ENCODE peak calls at places on chromosomes 13 and 19, in four cellular contexts. One of them, this sample, is unnamed.

GRCh38 chr19:13783565-13784500 is 9.6 kb downstream of the C19orf53 start:
- DNase-seq in left cardiac atrium: no peak
- DNase-seq in dermis microvascular lymphatic vessel endothelial cell: peak; percentile 28
- DNase-seq in HS-27A: no peak
- DNase-seq in this sample: no peak

GRCh38 chr13:98199480-98199879 is 22.4 kb upstream of the RNF113B start:
- DNase-seq in HS-27A: no peak
- DNase-seq in left cardiac atrium: no peak
- DNase-seq in dermis microvascular lymphatic vessel endothelial cell: no peak
- DNase-seq in this sample: no peak

GRCh38 chr19:8336072-8336569 is 6.9 kb downstream of the KANK3 start:
- DNase-seq in HS-27A: no peak
- DNase-seq in left cardiac atrium: no peak
- DNase-seq in dermis microvascular lymphatic vessel endothelial cell: peak; percentile 52
- DNase-seq in this sample: no peak

GRCh38 chr19:40191836-40192646 is 815 bp downstream of the MAP3K10 start:
- DNase-seq in HS-27A: no peak
- DNase-seq in left cardiac atrium: peak; percentile 51
- DNase-seq in dermis microvascular lymphatic vessel endothelial cell: peak; percentile 31
- DNase-seq in this sample: no peak

GRCh38 chr19:29560313-29561075 is 34.7 kb downstream of the VSTM2B start:
- DNase-seq in left cardiac atrium: no peak
- DNase-seq in dermis microvascular lymphatic vessel endothelial cell: no peak
- DNase-seq in HS-27A: no peak
- DNase-seq in this sample: no peak

GRCh38 chr19:35612224-35612558 is 344 bp upstream of the HAUS5 start:
- DNase-seq in left cardiac atrium: no peak
- DNase-seq in dermis microvascular lymphatic vessel endothelial cell: no peak
- DNase-seq in HS-27A: no peak
- DNase-seq in this sample: no peak

GRCh38 chr13:113147206-113147605 is 11.2 kb upstream of the PROZ start:
- DNase-seq in dermis microvascular lymphatic vessel endothelial cell: no peak
- DNase-seq in left cardiac atrium: no peak
- DNase-seq in HS-27A: no peak
- DNase-seq in this sample: no peak

GRCh38 chr19:44643605-44644390 is at the start of gene PVR:
- DNase-seq in left cardiac atrium: peak; percentile 84
- DNase-seq in HS-27A: peak; percentile 55
- DNase-seq in dermis microvascular lymphatic vessel endothelial cell: peak; percentile 84
- DNase-seq in this sample: peak; percentile 47

GRCh38 chr19:13089139-13089856 is 13.4 kb downstream of the LYL1 start:
- DNase-seq in left cardiac atrium: no peak
- DNase-seq in HS-27A: no peak
- DNase-seq in dermis microvascular lymphatic vessel endothelial cell: no peak
- DNase-seq in this sample: no peak

GRCh38 chr19:18117692-18118378 is 20.3 kb downstream of the MAST3 start:
- DNase-seq in HS-27A: no peak
- DNase-seq in dermis microvascular lymphatic vessel endothelial cell: peak; percentile 89
- DNase-seq in left cardiac atrium: peak; percentile 92
- DNase-seq in this sample: peak; percentile 58

GRCh38 chr19:48619692-48620565 is 623 bp downstream of the SPHK2 start:
- DNase-seq in HS-27A: no peak
- DNase-seq in left cardiac atrium: peak; percentile 30
- DNase-seq in dermis microvascular lymphatic vessel endothelial cell: no peak
- DNase-seq in this sample: peak; percentile 46

GRCh38 chr13:113489549-113490495 is 689 bp downstream of the DCUN1D2 start:
- DNase-seq in left cardiac atrium: peak; percentile 52
- DNase-seq in HS-27A: no peak
- DNase-seq in dermis microvascular lymphatic vessel endothelial cell: peak; percentile 35
- DNase-seq in this sample: peak; percentile 54

GRCh38 chr13:20188649-20189553 is 3.8 kb downstream of the GJB2 start:
- DNase-seq in HS-27A: no peak
- DNase-seq in left cardiac atrium: no peak
- DNase-seq in dermis microvascular lymphatic vessel endothelial cell: no peak
- DNase-seq in this sample: no peak

GRCh38 chr19:10643968-10644290 is 10.2 kb upstream of the ILF3 start:
- DNase-seq in HS-27A: no peak
- DNase-seq in dermis microvascular lymphatic vessel endothelial cell: no peak
- DNase-seq in left cardiac atrium: no peak
- DNase-seq in this sample: no peak

GRCh38 chr19:14476663-14477401 is 1.7 kb upstream of the PTGER1 start:
- DNase-seq in HS-27A: no peak
- DNase-seq in left cardiac atrium: peak; percentile 78
- DNase-seq in dermis microvascular lymphatic vessel endothelial cell: no peak
- DNase-seq in this sample: peak; percentile 86

GRCh38 chr13:26867451-26868067 is 107.0 kb upstream of the GPR12 start:
- DNase-seq in left cardiac atrium: no peak
- DNase-seq in dermis microvascular lymphatic vessel endothelial cell: peak; percentile 35
- DNase-seq in HS-27A: no peak
- DNase-seq in this sample: peak; percentile 13

GRCh38 chr19:39998511-39998910 is 1.7 kb downstream of the ZNF546 start:
- DNase-seq in left cardiac atrium: no peak
- DNase-seq in HS-27A: no peak
- DNase-seq in dermis microvascular lymphatic vessel endothelial cell: no peak
- DNase-seq in this sample: peak; percentile 8

GRCh38 chr19:34171539-34171876 is 796 bp upstream of the LSM14A start:
- DNase-seq in left cardiac atrium: no peak
- DNase-seq in HS-27A: peak; percentile 84
- DNase-seq in dermis microvascular lymphatic vessel endothelial cell: peak; percentile 22
- DNase-seq in this sample: peak; percentile 89

GRCh38 chr13:47457631-47458030 is 543.4 kb downstream of the SUCLA2 start:
- DNase-seq in left cardiac atrium: no peak
- DNase-seq in dermis microvascular lymphatic vessel endothelial cell: no peak
- DNase-seq in HS-27A: no peak
- DNase-seq in this sample: peak; percentile 54

GRCh38 chr13:103471896-103472295 is 405.7 kb upstream of the SLC10A2 start:
- DNase-seq in left cardiac atrium: no peak
- DNase-seq in dermis microvascular lymphatic vessel endothelial cell: no peak
- DNase-seq in HS-27A: no peak
- DNase-seq in this sample: no peak

GRCh38 chr13:106362637-106363036 is 172.8 kb downstream of the EFNB2 start:
- DNase-seq in HS-27A: no peak
- DNase-seq in dermis microvascular lymphatic vessel endothelial cell: no peak
- DNase-seq in left cardiac atrium: no peak
- DNase-seq in this sample: no peak

GRCh38 chr13:60267498-60268202 is 103.9 kb upstream of the DIAPH3 start:
- DNase-seq in dermis microvascular lymphatic vessel endothelial cell: peak; percentile 4
- DNase-seq in HS-27A: no peak
- DNase-seq in left cardiac atrium: no peak
- DNase-seq in this sample: peak; percentile 32

GRCh38 chr13:88736026-88736425 is 1064.9 kb downstream of the SLITRK5 start:
- DNase-seq in HS-27A: no peak
- DNase-seq in left cardiac atrium: no peak
- DNase-seq in dermis microvascular lymphatic vessel endothelial cell: no peak
- DNase-seq in this sample: no peak

GRCh38 chr19:36772341-36773222 is at the start of gene ZNF850:
- DNase-seq in left cardiac atrium: peak; percentile 97
- DNase-seq in HS-27A: peak; percentile 96
- DNase-seq in dermis microvascular lymphatic vessel endothelial cell: peak; percentile 96
- DNase-seq in this sample: peak; percentile 92

GRCh38 chr19:7483720-7484201 is 5.1 kb downstream of the PEX11G start:
- DNase-seq in dermis microvascular lymphatic vessel endothelial cell: no peak
- DNase-seq in left cardiac atrium: no peak
- DNase-seq in HS-27A: no peak
- DNase-seq in this sample: no peak

GRCh38 chr19:31504221-31504620 is 155.0 kb upstream of the TSHZ3 start:
- DNase-seq in left cardiac atrium: no peak
- DNase-seq in dermis microvascular lymphatic vessel endothelial cell: no peak
- DNase-seq in HS-27A: no peak
- DNase-seq in this sample: no peak

GRCh38 chr19:55935206-55935605 is 3.1 kb upstream of the NLRP13 start:
- DNase-seq in dermis microvascular lymphatic vessel endothelial cell: no peak
- DNase-seq in HS-27A: no peak
- DNase-seq in left cardiac atrium: no peak
- DNase-seq in this sample: no peak

GRCh38 chr19:42153606-42154405 is 21.6 kb upstream of the POU2F2 start:
- DNase-seq in left cardiac atrium: no peak
- DNase-seq in dermis microvascular lymphatic vessel endothelial cell: no peak
- DNase-seq in HS-27A: no peak
- DNase-seq in this sample: no peak

GRCh38 chr13:26502826-26503225 is 54.7 kb upstream of the WASF3 start:
- DNase-seq in dermis microvascular lymphatic vessel endothelial cell: peak; percentile 75
- DNase-seq in left cardiac atrium: peak; percentile 50
- DNase-seq in HS-27A: no peak
- DNase-seq in this sample: peak; percentile 80

GRCh38 chr13:31131470-31131961 is 30.2 kb downstream of the HSPH1 start:
- DNase-seq in left cardiac atrium: no peak
- DNase-seq in dermis microvascular lymphatic vessel endothelial cell: no peak
- DNase-seq in HS-27A: no peak
- DNase-seq in this sample: no peak

GRCh38 chr19:11420894-11421606 is 1.9 kb upstream of the RGL3 start:
- DNase-seq in left cardiac atrium: peak; percentile 60
- DNase-seq in HS-27A: no peak
- DNase-seq in dermis microvascular lymphatic vessel endothelial cell: no peak
- DNase-seq in this sample: no peak

GRCh38 chr19:4061178-4061682 is 5.5 kb downstream of the ZBTB7A start:
- DNase-seq in dermis microvascular lymphatic vessel endothelial cell: peak; percentile 36
- DNase-seq in left cardiac atrium: peak; percentile 87
- DNase-seq in HS-27A: no peak
- DNase-seq in this sample: peak; percentile 58

GRCh38 chr19:2315818-2316353 is 7.9 kb upstream of the LINGO3 start:
- DNase-seq in HS-27A: no peak
- DNase-seq in dermis microvascular lymphatic vessel endothelial cell: peak; percentile 70
- DNase-seq in left cardiac atrium: peak; percentile 75
- DNase-seq in this sample: peak; percentile 61

GRCh38 chr19:39502640-39503417 is 4.1 kb downstream of the DLL3 start:
- DNase-seq in left cardiac atrium: peak; percentile 70
- DNase-seq in HS-27A: no peak
- DNase-seq in dermis microvascular lymphatic vessel endothelial cell: peak; percentile 83
- DNase-seq in this sample: peak; percentile 59

GRCh38 chr19:16067205-16067938 is 8.9 kb upstream of the TPM4 start:
- DNase-seq in HS-27A: no peak
- DNase-seq in left cardiac atrium: peak; percentile 79
- DNase-seq in dermis microvascular lymphatic vessel endothelial cell: peak; percentile 58
- DNase-seq in this sample: no peak

GRCh38 chr19:40165362-40165937 is 25.8 kb upstream of the MAP3K10 start:
- DNase-seq in left cardiac atrium: peak; percentile 42
- DNase-seq in dermis microvascular lymphatic vessel endothelial cell: peak; percentile 43
- DNase-seq in HS-27A: no peak
- DNase-seq in this sample: peak; percentile 15

GRCh38 chr13:97276862-97277269 is 54.7 kb downstream of the MBNL2 start:
- DNase-seq in dermis microvascular lymphatic vessel endothelial cell: no peak
- DNase-seq in HS-27A: no peak
- DNase-seq in left cardiac atrium: no peak
- DNase-seq in this sample: no peak